ENCODE peak calls at places on chromosomes 6 and 20, in eight cellular contexts. J is T1000; P is HEK293T; B is NCI-H1092 treated with DMSO at 0.1 percent for 48 hours; U is hepatic stellate cell; Z is activated naive CD8-positive, alpha-beta T cell treated with anti-CD3 and anti-CD28 coated beads for 36 hours; D is fibroblast of the conjunctiva; V is H7. N is an unnamed sample.

GRCh38 chr6:125067552-125067951 is 86.0 kb upstream of the TPD52L1 start:
- DNase-seq in U (no peak), B (no peak), V (no peak), J (no peak), P (no peak), D (no peak), Z (no peak), N (no peak)

GRCh38 chr6:72580281-72580940 is 41.5 kb upstream of the KCNQ5 start:
- DNase-seq in Z (peak), U (peak), D (peak), P (peak), B (peak), V (peak), J (peak), N (peak)

GRCh38 chr6:40906759-40907158 is 132.3 kb downstream of the UNC5CL start:
- DNase-seq in U (no peak), P (no peak), J (no peak), D (no peak), Z (no peak), V (no peak), B (no peak), N (no peak)

GRCh38 chr20:57258055-57258454 is 8.4 kb downstream of the BMP7 start:
- DNase-seq in Z (no peak), U (no peak), J (no peak), P (no peak), V (peak), B (peak), D (no peak), N (no peak)

GRCh38 chr6:163249651-163250101 is 164.8 kb upstream of the QKI start:
- DNase-seq in P (no peak), Z (no peak), J (no peak), V (no peak), D (no peak), U (no peak), B (no peak), N (no peak)

GRCh38 chr6:110064744-110065524 is 86.8 kb downstream of the GPR6 start:
- DNase-seq in J (no peak), P (no peak), U (no peak), B (no peak), Z (no peak), V (no peak), D (no peak), N (no peak)

GRCh38 chr6:11346516-11346915 is 114.0 kb upstream of the NEDD9 start:
- DNase-seq in J (no peak), Z (no peak), B (no peak), D (no peak), U (no peak), V (no peak), P (no peak), N (no peak)

GRCh38 chr20:15654208-15654649 is 919.0 kb downstream of the KIF16B start:
- DNase-seq in B (peak), P (peak), U (peak), V (peak), D (peak), J (no peak), Z (no peak), N (peak)

GRCh38 chr6:82111114-82111513 is 136.4 kb downstream of the IBTK start:
- DNase-seq in P (no peak), Z (no peak), U (no peak), J (no peak), D (no peak), B (no peak), V (no peak), N (no peak)

GRCh38 chr6:137655291-137655690 is 161.1 kb upstream of the OLIG3 start:
- DNase-seq in J (no peak), B (no peak), P (no peak), Z (no peak), V (no peak), U (no peak), D (no peak), N (no peak)

GRCh38 chr6:139500977-139501376 is 126.5 kb upstream of the CITED2 start:
- DNase-seq in V (no peak), U (no peak), D (no peak), J (no peak), B (no peak), P (no peak), Z (no peak), N (no peak)

GRCh38 chr6:30781697-30782424 is 37.5 kb upstream of the IER3 start:
- DNase-seq in Z (no peak), U (peak), B (peak), V (no peak), D (peak), J (peak), P (peak), N (no peak)

GRCh38 chr6:15698474-15698873 is 35.6 kb upstream of the DTNBP1 start:
- DNase-seq in B (no peak), Z (no peak), P (no peak), U (no peak), D (no peak), J (no peak), V (no peak), N (no peak)

GRCh38 chr6:13273931-13274706 is 54.2 kb downstream of the TBC1D7 start:
- DNase-seq in P (no peak), V (no peak), B (no peak), U (no peak), Z (peak), D (no peak), J (no peak), N (no peak)

GRCh38 chr6:12265795-12266194 is 24.4 kb upstream of the EDN1 start:
- DNase-seq in B (no peak), D (no peak), U (no peak), Z (no peak), V (no peak), P (no peak), J (no peak), N (no peak)

GRCh38 chr20:58406422-58407001 is 17.5 kb downstream of the VAPB start:
- DNase-seq in B (no peak), J (no peak), U (no peak), D (no peak), Z (no peak), V (no peak), P (no peak), N (no peak)

GRCh38 chr6:4879724-4880372 is 103.6 kb downstream of the CDYL start:
- DNase-seq in J (no peak), V (no peak), P (no peak), B (no peak), U (no peak), D (no peak), Z (no peak), N (no peak)

GRCh38 chr6:162388383-162388777 is 339.2 kb downstream of the PRKN start:
- DNase-seq in J (no peak), V (no peak), B (no peak), D (no peak), Z (no peak), U (no peak), P (no peak), N (no peak)

GRCh38 chr6:1986454-1987243 is 258.8 kb downstream of the GMDS start:
- DNase-seq in B (no peak), Z (no peak), D (no peak), P (no peak), U (no peak), J (no peak), V (no peak), N (no peak)

GRCh38 chr6:33073431-33073871 is at the start of gene HLA-DPA1:
- DNase-seq in P (peak), D (no peak), B (no peak), U (peak), Z (peak), J (no peak), V (peak), N (peak)

GRCh38 chr6:75481394-75481793 is 12.2 kb downstream of the FILIP1 start:
- DNase-seq in Z (no peak), U (no peak), D (no peak), B (no peak), J (no peak), P (no peak), V (no peak), N (peak)

N was measured in H9.